ENCODE peak calls at places on chromosomes 1 and 21, in ten cellular contexts. One of them, this sample, is unnamed. For H3K4me1, the result is how much of the 10 kb centered on the place peaks cover.

GRCh38 chr1:202516434-202516877 is 168.0 kb downstream of the PPP1R12B start:
- DNase-seq in right lobe of liver: no peak
- DNase-seq in CD8-positive, alpha-beta T cell: no peak
- DNase-seq in lung: no peak
- DNase-seq in breast epithelium: no peak
- DNase-seq in sigmoid colon: no peak
- DNase-seq in fibroblast of lung: peak
- DNase-seq in A549: no peak
- DNase-seq in adrenal gland: no peak
- DNase-seq in left ventricle myocardium inferior: no peak
- DNase-seq in this sample: no peak

GRCh38 chr21:44891631-44892031 is 18.1 kb upstream of the PTTG1IP start:
- DNase-seq in lung: no peak
- DNase-seq in adrenal gland: no peak
- DNase-seq in sigmoid colon: no peak
- DNase-seq in right lobe of liver: peak
- DNase-seq in fibroblast of lung: no peak
- DNase-seq in A549: no peak
- DNase-seq in breast epithelium: no peak
- DNase-seq in CD8-positive, alpha-beta T cell: no peak
- DNase-seq in left ventricle myocardium inferior: peak
- DNase-seq in this sample: no peak

GRCh38 chr1:212214377-212214776 is 70.8 kb upstream of the PPP2R5A start:
- DNase-seq in lung: no peak
- DNase-seq in A549: no peak
- DNase-seq in CD8-positive, alpha-beta T cell: no peak
- DNase-seq in sigmoid colon: no peak
- DNase-seq in right lobe of liver: no peak
- DNase-seq in adrenal gland: no peak
- DNase-seq in breast epithelium: no peak
- DNase-seq in fibroblast of lung: no peak
- DNase-seq in left ventricle myocardium inferior: no peak
- DNase-seq in this sample: no peak

GRCh38 chr1:35876988-35877387 is 6.0 kb upstream of the AGO1 start:
- DNase-seq in right lobe of liver: no peak
- DNase-seq in sigmoid colon: no peak
- DNase-seq in lung: no peak
- DNase-seq in CD8-positive, alpha-beta T cell: no peak
- DNase-seq in fibroblast of lung: peak
- DNase-seq in left ventricle myocardium inferior: no peak
- DNase-seq in breast epithelium: no peak
- DNase-seq in A549: no peak
- DNase-seq in adrenal gland: no peak
- DNase-seq in this sample: no peak

GRCh38 chr1:53377438-53377841 is 49.6 kb upstream of the LRP8 start:
- DNase-seq in right lobe of liver: no peak
- DNase-seq in sigmoid colon: no peak
- DNase-seq in A549: no peak
- DNase-seq in adrenal gland: peak
- DNase-seq in CD8-positive, alpha-beta T cell: no peak
- DNase-seq in fibroblast of lung: no peak
- DNase-seq in left ventricle myocardium inferior: no peak
- DNase-seq in breast epithelium: no peak
- DNase-seq in lung: no peak
- DNase-seq in this sample: no peak

GRCh38 chr1:184373155-184373554 is 13.7 kb upstream of the C1orf21 start:
- DNase-seq in A549: no peak
- DNase-seq in adrenal gland: no peak
- DNase-seq in lung: no peak
- DNase-seq in CD8-positive, alpha-beta T cell: no peak
- DNase-seq in sigmoid colon: no peak
- DNase-seq in breast epithelium: no peak
- DNase-seq in left ventricle myocardium inferior: no peak
- DNase-seq in fibroblast of lung: no peak
- DNase-seq in right lobe of liver: no peak
- DNase-seq in this sample: peak

GRCh38 chr1:4585705-4586104 is 68.7 kb upstream of the AJAP1 start:
- DNase-seq in A549: no peak
- DNase-seq in lung: no peak
- DNase-seq in adrenal gland: no peak
- DNase-seq in left ventricle myocardium inferior: no peak
- DNase-seq in breast epithelium: no peak
- DNase-seq in CD8-positive, alpha-beta T cell: no peak
- DNase-seq in fibroblast of lung: no peak
- DNase-seq in right lobe of liver: no peak
- DNase-seq in sigmoid colon: no peak
- DNase-seq in this sample: no peak

GRCh38 chr1:214216779-214217178 is 64.2 kb upstream of the SMYD2 start:
- DNase-seq in sigmoid colon: no peak
- DNase-seq in right lobe of liver: no peak
- DNase-seq in fibroblast of lung: no peak
- DNase-seq in breast epithelium: peak
- DNase-seq in A549: no peak
- DNase-seq in left ventricle myocardium inferior: no peak
- DNase-seq in adrenal gland: no peak
- DNase-seq in lung: no peak
- DNase-seq in CD8-positive, alpha-beta T cell: no peak
- DNase-seq in this sample: no peak

GRCh38 chr1:22536506-22536905 is 26.8 kb upstream of the EPHA8 start:
- DNase-seq in adrenal gland: no peak
- DNase-seq in left ventricle myocardium inferior: no peak
- DNase-seq in A549: no peak
- DNase-seq in CD8-positive, alpha-beta T cell: no peak
- DNase-seq in fibroblast of lung: peak
- DNase-seq in breast epithelium: no peak
- DNase-seq in right lobe of liver: peak
- DNase-seq in sigmoid colon: no peak
- DNase-seq in lung: no peak
- DNase-seq in this sample: no peak

DNA sequence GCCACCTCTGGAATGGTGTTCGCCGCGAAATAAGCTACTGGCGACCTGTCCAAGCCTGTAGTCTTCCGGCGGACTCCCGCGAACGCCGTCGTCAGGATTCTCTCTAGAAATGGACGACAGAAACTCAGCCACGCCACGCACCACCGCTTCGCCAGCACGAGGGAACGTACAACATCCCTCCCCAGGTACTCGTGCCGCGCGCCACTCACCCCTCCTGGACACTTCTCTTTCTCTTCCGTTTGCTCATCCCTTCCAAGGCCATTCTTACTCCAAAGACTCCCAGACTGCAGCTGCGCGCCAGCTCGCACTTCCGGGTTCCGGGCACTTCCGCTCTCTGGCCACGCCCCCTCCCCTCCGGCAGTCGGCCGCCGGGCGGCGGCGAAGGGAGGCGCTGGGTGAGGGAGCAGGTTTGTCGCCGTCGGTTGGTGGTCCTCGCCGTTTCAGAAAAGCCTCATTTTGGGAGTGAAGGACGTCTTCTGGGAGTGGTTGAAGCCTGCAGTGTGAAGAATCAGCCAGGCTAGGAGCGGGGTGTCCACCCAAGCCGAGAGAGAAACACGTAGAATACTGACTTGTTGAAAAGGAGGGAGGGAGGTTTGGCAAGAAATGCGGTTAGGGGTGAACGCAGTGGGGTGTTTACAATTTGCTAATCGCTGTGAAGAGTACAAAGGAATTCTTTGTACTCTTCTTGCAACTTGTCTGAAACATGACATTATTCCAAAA is at the start of gene RBM34:
- DNase-seq in A549: peak
- DNase-seq in left ventricle myocardium inferior: peak
- DNase-seq in adrenal gland: peak
- DNase-seq in lung: peak
- DNase-seq in sigmoid colon: peak
- DNase-seq in breast epithelium: peak
- DNase-seq in fibroblast of lung: peak
- DNase-seq in CD8-positive, alpha-beta T cell: peak
- DNase-seq in right lobe of liver: peak
- DNase-seq in this sample: peak
- TF ChIP-seq CTCF in A549: no peak
- TF ChIP-seq CTCF in left ventricle myocardium inferior: peak
- TF ChIP-seq CTCF in adrenal gland: peak
- TF ChIP-seq CTCF in lung: peak
- TF ChIP-seq CTCF in sigmoid colon: peak
- TF ChIP-seq CTCF in breast epithelium: no peak
- TF ChIP-seq CTCF in fibroblast of lung: no peak
- TF ChIP-seq CTCF in CD8-positive, alpha-beta T cell: no peak
- TF ChIP-seq CTCF in right lobe of liver: peak
- TF ChIP-seq CTCF in this sample: no peak

GRCh38 chr1:33120436-33121231 is 39.7 kb downstream of the AZIN2 start:
- DNase-seq in sigmoid colon: no peak
- DNase-seq in fibroblast of lung: no peak
- DNase-seq in CD8-positive, alpha-beta T cell: no peak
- DNase-seq in A549: no peak
- DNase-seq in right lobe of liver: no peak
- DNase-seq in breast epithelium: no peak
- DNase-seq in lung: no peak
- DNase-seq in left ventricle myocardium inferior: no peak
- DNase-seq in adrenal gland: peak
- DNase-seq in this sample: peak
- H3K4me3 ChIP-seq in sigmoid colon: no peak
- H3K4me3 ChIP-seq in fibroblast of lung: no peak
- H3K4me3 ChIP-seq in CD8-positive, alpha-beta T cell: no peak
- H3K4me3 ChIP-seq in A549: no peak
- H3K4me3 ChIP-seq in right lobe of liver: no peak
- H3K4me3 ChIP-seq in breast epithelium: no peak
- H3K4me3 ChIP-seq in lung: no peak
- H3K4me3 ChIP-seq in left ventricle myocardium inferior: no peak
- H3K4me3 ChIP-seq in adrenal gland: no peak
- H3K4me3 ChIP-seq in this sample: no peak

GRCh38 chr1:89906088-89906487 is 85.3 kb downstream of the LRRC8D start:
- DNase-seq in CD8-positive, alpha-beta T cell: no peak
- DNase-seq in fibroblast of lung: no peak
- DNase-seq in breast epithelium: no peak
- DNase-seq in A549: no peak
- DNase-seq in sigmoid colon: no peak
- DNase-seq in right lobe of liver: no peak
- DNase-seq in lung: no peak
- DNase-seq in left ventricle myocardium inferior: no peak
- DNase-seq in adrenal gland: no peak
- DNase-seq in this sample: no peak
- H3K4me1 ChIP-seq in CD8-positive, alpha-beta T cell: under half
- H3K4me1 ChIP-seq in fibroblast of lung: under half
- H3K4me1 ChIP-seq in breast epithelium: under half
- H3K4me1 ChIP-seq in A549: half or more
- H3K4me1 ChIP-seq in sigmoid colon: under half
- H3K4me1 ChIP-seq in right lobe of liver: under half
- H3K4me1 ChIP-seq in lung: under half
- H3K4me1 ChIP-seq in left ventricle myocardium inferior: half or more
- H3K4me1 ChIP-seq in adrenal gland: under half
- H3K4me1 ChIP-seq in this sample: under half

GRCh38 chr1:48093696-48094518 is 96.7 kb upstream of the TRABD2B start:
- DNase-seq in right lobe of liver: peak
- DNase-seq in sigmoid colon: no peak
- DNase-seq in adrenal gland: peak
- DNase-seq in left ventricle myocardium inferior: peak
- DNase-seq in CD8-positive, alpha-beta T cell: peak
- DNase-seq in breast epithelium: peak
- DNase-seq in fibroblast of lung: peak
- DNase-seq in lung: peak
- DNase-seq in A549: peak
- DNase-seq in this sample: peak
- TF ChIP-seq CTCF in right lobe of liver: peak
- TF ChIP-seq CTCF in sigmoid colon: peak
- TF ChIP-seq CTCF in adrenal gland: peak
- TF ChIP-seq CTCF in left ventricle myocardium inferior: peak
- TF ChIP-seq CTCF in CD8-positive, alpha-beta T cell: peak
- TF ChIP-seq CTCF in breast epithelium: peak
- TF ChIP-seq CTCF in fibroblast of lung: peak
- TF ChIP-seq CTCF in lung: peak
- TF ChIP-seq CTCF in A549: peak
- TF ChIP-seq CTCF in this sample: peak

DNA sequence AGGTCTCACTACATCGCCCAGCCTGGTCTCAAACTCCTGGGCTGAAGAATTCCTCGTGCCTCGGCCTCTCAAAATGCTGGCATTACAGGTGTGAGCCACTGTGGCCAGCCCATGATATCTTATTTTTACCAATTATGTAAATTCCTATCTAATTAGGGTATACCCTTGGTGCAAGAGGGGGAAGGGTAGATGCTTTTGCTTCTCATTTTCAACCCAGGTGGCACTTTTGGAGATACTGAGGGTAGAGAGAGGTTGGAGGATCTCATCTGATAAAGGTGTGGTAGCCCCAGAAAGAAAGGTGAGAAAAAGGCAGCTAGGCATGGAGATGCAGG is 17.4 kb downstream of the ENSA start:
- DNase-seq in lung: no peak
- DNase-seq in A549: no peak
- DNase-seq in adrenal gland: no peak
- DNase-seq in breast epithelium: no peak
- DNase-seq in left ventricle myocardium inferior: no peak
- DNase-seq in fibroblast of lung: no peak
- DNase-seq in right lobe of liver: no peak
- DNase-seq in CD8-positive, alpha-beta T cell: no peak
- DNase-seq in sigmoid colon: no peak
- DNase-seq in this sample: no peak
- H3K4me3 ChIP-seq in lung: no peak
- H3K4me3 ChIP-seq in A549: no peak
- H3K4me3 ChIP-seq in adrenal gland: no peak
- H3K4me3 ChIP-seq in breast epithelium: no peak
- H3K4me3 ChIP-seq in left ventricle myocardium inferior: no peak
- H3K4me3 ChIP-seq in fibroblast of lung: no peak
- H3K4me3 ChIP-seq in right lobe of liver: no peak
- H3K4me3 ChIP-seq in CD8-positive, alpha-beta T cell: no peak
- H3K4me3 ChIP-seq in sigmoid colon: no peak
- H3K4me3 ChIP-seq in this sample: no peak

GRCh38 chr1:8629241-8630091 is 188.0 kb downstream of the RERE start:
- DNase-seq in right lobe of liver: no peak
- DNase-seq in left ventricle myocardium inferior: no peak
- DNase-seq in fibroblast of lung: peak
- DNase-seq in breast epithelium: no peak
- DNase-seq in adrenal gland: no peak
- DNase-seq in A549: no peak
- DNase-seq in lung: no peak
- DNase-seq in CD8-positive, alpha-beta T cell: no peak
- DNase-seq in sigmoid colon: no peak
- DNase-seq in this sample: no peak
- H3K4me1 ChIP-seq in right lobe of liver: under half
- H3K4me1 ChIP-seq in left ventricle myocardium inferior: half or more
- H3K4me1 ChIP-seq in fibroblast of lung: under half
- H3K4me1 ChIP-seq in breast epithelium: under half
- H3K4me1 ChIP-seq in adrenal gland: under half
- H3K4me1 ChIP-seq in A549: under half
- H3K4me1 ChIP-seq in lung: under half
- H3K4me1 ChIP-seq in CD8-positive, alpha-beta T cell: under half
- H3K4me1 ChIP-seq in sigmoid colon: under half
- H3K4me1 ChIP-seq in this sample: under half